ENCODE peak calls at places on chromosomes 11 and 22, in six cellular contexts. One of them, this sample, is unnamed.

GRCh38 chr11:123580557-123581275 is 73.7 kb downstream of the SCN3B start:
- DNase-seq in kidney epithelial cell: no peak
- DNase-seq in T-helper 2 cell: peak
- DNase-seq in left lobe of liver: peak
- DNase-seq in vagina: no peak
- DNase-seq in iris pigment epithelial cell: peak
- DNase-seq in this sample: peak

GRCh38 chr11:8038393-8038792 is 42.6 kb upstream of the TUB start:
- DNase-seq in vagina: peak
- DNase-seq in left lobe of liver: no peak
- DNase-seq in iris pigment epithelial cell: no peak
- DNase-seq in kidney epithelial cell: no peak
- DNase-seq in T-helper 2 cell: no peak
- DNase-seq in this sample: no peak

GRCh38 chr11:45544826-45545225 is 120.6 kb downstream of the CHST1 start:
- DNase-seq in left lobe of liver: no peak
- DNase-seq in iris pigment epithelial cell: no peak
- DNase-seq in vagina: no peak
- DNase-seq in T-helper 2 cell: no peak
- DNase-seq in kidney epithelial cell: no peak
- DNase-seq in this sample: no peak

GRCh38 chr22:30206964-30207363 is 39.6 kb downstream of the LIF start:
- DNase-seq in kidney epithelial cell: peak
- DNase-seq in iris pigment epithelial cell: peak
- DNase-seq in T-helper 2 cell: no peak
- DNase-seq in vagina: no peak
- DNase-seq in left lobe of liver: no peak
- DNase-seq in this sample: no peak

GRCh38 chr11:27444801-27445215 is 27.8 kb downstream of the LGR4 start:
- DNase-seq in T-helper 2 cell: no peak
- DNase-seq in iris pigment epithelial cell: no peak
- DNase-seq in kidney epithelial cell: no peak
- DNase-seq in vagina: no peak
- DNase-seq in left lobe of liver: no peak
- DNase-seq in this sample: no peak

GRCh38 chr11:127049486-127049885 is 48.9 kb upstream of the KIRREL3 start:
- DNase-seq in T-helper 2 cell: no peak
- DNase-seq in vagina: no peak
- DNase-seq in kidney epithelial cell: no peak
- DNase-seq in left lobe of liver: no peak
- DNase-seq in iris pigment epithelial cell: no peak
- DNase-seq in this sample: no peak

GRCh38 chr11:110026823-110027626 is 66.2 kb upstream of the ZC3H12C start:
- DNase-seq in kidney epithelial cell: no peak
- DNase-seq in left lobe of liver: no peak
- DNase-seq in iris pigment epithelial cell: no peak
- DNase-seq in T-helper 2 cell: no peak
- DNase-seq in vagina: no peak
- DNase-seq in this sample: no peak

GRCh38 chr11:118916842-118917388 is 8.8 kb downstream of the BCL9L start:
- DNase-seq in iris pigment epithelial cell: peak
- DNase-seq in T-helper 2 cell: no peak
- DNase-seq in left lobe of liver: peak
- DNase-seq in vagina: no peak
- DNase-seq in kidney epithelial cell: no peak
- DNase-seq in this sample: no peak

GRCh38 chr11:130765951-130766649 is 150.2 kb downstream of the SNX19 start:
- DNase-seq in iris pigment epithelial cell: no peak
- DNase-seq in kidney epithelial cell: no peak
- DNase-seq in vagina: no peak
- DNase-seq in left lobe of liver: no peak
- DNase-seq in T-helper 2 cell: no peak
- DNase-seq in this sample: no peak

GRCh38 chr11:133814588-133814987 is 30.7 kb downstream of the SPATA19 start:
- DNase-seq in vagina: no peak
- DNase-seq in T-helper 2 cell: no peak
- DNase-seq in kidney epithelial cell: no peak
- DNase-seq in left lobe of liver: no peak
- DNase-seq in iris pigment epithelial cell: no peak
- DNase-seq in this sample: no peak

GRCh38 chr22:50270302-50271010 is at the start of gene MAPK11:
- DNase-seq in iris pigment epithelial cell: peak
- DNase-seq in kidney epithelial cell: no peak
- DNase-seq in T-helper 2 cell: peak
- DNase-seq in left lobe of liver: peak
- DNase-seq in vagina: no peak
- DNase-seq in this sample: peak

GRCh38 chr11:35304393-35304790 is 115.0 kb downstream of the SLC1A2 start:
- DNase-seq in T-helper 2 cell: no peak
- DNase-seq in iris pigment epithelial cell: peak
- DNase-seq in kidney epithelial cell: no peak
- DNase-seq in left lobe of liver: peak
- DNase-seq in vagina: no peak
- DNase-seq in this sample: no peak

GRCh38 chr11:68664906-68665305 is 19.4 kb upstream of the GAL start:
- DNase-seq in T-helper 2 cell: no peak
- DNase-seq in vagina: no peak
- DNase-seq in left lobe of liver: no peak
- DNase-seq in iris pigment epithelial cell: no peak
- DNase-seq in kidney epithelial cell: no peak
- DNase-seq in this sample: no peak

GRCh38 chr22:49230194-49230577 is 597.5 kb downstream of the BRD1 start:
- DNase-seq in T-helper 2 cell: no peak
- DNase-seq in iris pigment epithelial cell: no peak
- DNase-seq in vagina: no peak
- DNase-seq in kidney epithelial cell: no peak
- DNase-seq in left lobe of liver: peak
- DNase-seq in this sample: no peak

GRCh38 chr22:44543781-44544181 is 45.7 kb upstream of the RTL6 start:
- DNase-seq in left lobe of liver: no peak
- DNase-seq in T-helper 2 cell: no peak
- DNase-seq in kidney epithelial cell: no peak
- DNase-seq in vagina: peak
- DNase-seq in iris pigment epithelial cell: no peak
- DNase-seq in this sample: no peak

GRCh38 chr11:94776351-94777321 is 8.5 kb downstream of the AMOTL1 start:
- DNase-seq in left lobe of liver: no peak
- DNase-seq in T-helper 2 cell: no peak
- DNase-seq in vagina: no peak
- DNase-seq in iris pigment epithelial cell: peak
- DNase-seq in kidney epithelial cell: no peak
- DNase-seq in this sample: no peak

GRCh38 chr22:43326342-43326825 is 16.8 kb downstream of the SCUBE1 start:
- DNase-seq in left lobe of liver: no peak
- DNase-seq in T-helper 2 cell: no peak
- DNase-seq in vagina: no peak
- DNase-seq in iris pigment epithelial cell: no peak
- DNase-seq in kidney epithelial cell: no peak
- DNase-seq in this sample: no peak

GRCh38 chr11:15157738-15158137 is 43.0 kb downstream of the INSC start:
- DNase-seq in iris pigment epithelial cell: no peak
- DNase-seq in kidney epithelial cell: no peak
- DNase-seq in vagina: no peak
- DNase-seq in left lobe of liver: no peak
- DNase-seq in T-helper 2 cell: no peak
- DNase-seq in this sample: no peak

GRCh38 chr11:73168925-73169579 is 26.9 kb upstream of the FCHSD2 start:
- DNase-seq in kidney epithelial cell: no peak
- DNase-seq in T-helper 2 cell: no peak
- DNase-seq in left lobe of liver: no peak
- DNase-seq in iris pigment epithelial cell: no peak
- DNase-seq in vagina: no peak
- DNase-seq in this sample: no peak

GRCh38 chr11:83612891-83613766 is 327.0 kb upstream of the CCDC90B start:
- DNase-seq in left lobe of liver: no peak
- DNase-seq in kidney epithelial cell: no peak
- DNase-seq in iris pigment epithelial cell: no peak
- DNase-seq in vagina: no peak
- DNase-seq in T-helper 2 cell: no peak
- DNase-seq in this sample: no peak

GRCh38 chr11:65918211-65919150 is at the start of gene C11orf68:
- DNase-seq in iris pigment epithelial cell: peak
- DNase-seq in left lobe of liver: no peak
- DNase-seq in T-helper 2 cell: no peak
- DNase-seq in kidney epithelial cell: no peak
- DNase-seq in vagina: no peak
- DNase-seq in this sample: no peak

GRCh38 chr22:42074153-42074750 is at the start of gene PHETA2:
- DNase-seq in kidney epithelial cell: no peak
- DNase-seq in iris pigment epithelial cell: peak
- DNase-seq in left lobe of liver: no peak
- DNase-seq in T-helper 2 cell: peak
- DNase-seq in vagina: no peak
- DNase-seq in this sample: peak

GRCh38 chr11:92703431-92703830 is 266.0 kb upstream of the MTNR1B start:
- DNase-seq in vagina: no peak
- DNase-seq in T-helper 2 cell: no peak
- DNase-seq in kidney epithelial cell: no peak
- DNase-seq in left lobe of liver: no peak
- DNase-seq in iris pigment epithelial cell: peak
- DNase-seq in this sample: no peak

GRCh38 chr22:29702931-29703594 is 16.7 kb upstream of the CABP7 start:
- DNase-seq in left lobe of liver: no peak
- DNase-seq in vagina: no peak
- DNase-seq in iris pigment epithelial cell: no peak
- DNase-seq in T-helper 2 cell: no peak
- DNase-seq in kidney epithelial cell: no peak
- DNase-seq in this sample: no peak

GRCh38 chr11:23540101-23540561 is 679.9 kb upstream of the CCDC179 start:
- DNase-seq in kidney epithelial cell: no peak
- DNase-seq in left lobe of liver: no peak
- DNase-seq in T-helper 2 cell: no peak
- DNase-seq in vagina: no peak
- DNase-seq in iris pigment epithelial cell: peak
- DNase-seq in this sample: no peak

GRCh38 chr22:49015459-49015858 is 812.2 kb downstream of the BRD1 start:
- DNase-seq in vagina: peak
- DNase-seq in T-helper 2 cell: no peak
- DNase-seq in iris pigment epithelial cell: no peak
- DNase-seq in kidney epithelial cell: no peak
- DNase-seq in left lobe of liver: no peak
- DNase-seq in this sample: no peak

GRCh38 chr11:122698390-122698789 is 42.9 kb downstream of the UBASH3B start:
- DNase-seq in iris pigment epithelial cell: no peak
- DNase-seq in T-helper 2 cell: no peak
- DNase-seq in left lobe of liver: no peak
- DNase-seq in kidney epithelial cell: no peak
- DNase-seq in vagina: no peak
- DNase-seq in this sample: no peak

GRCh38 chr11:197741-198235 is 4.9 kb downstream of the SCGB1C1 start:
- DNase-seq in vagina: no peak
- DNase-seq in T-helper 2 cell: no peak
- DNase-seq in iris pigment epithelial cell: no peak
- DNase-seq in kidney epithelial cell: no peak
- DNase-seq in left lobe of liver: no peak
- DNase-seq in this sample: no peak

GRCh38 chr11:124538019-124538418 is 5.4 kb downstream of the OR8B12 start:
- DNase-seq in kidney epithelial cell: peak
- DNase-seq in vagina: no peak
- DNase-seq in left lobe of liver: no peak
- DNase-seq in T-helper 2 cell: no peak
- DNase-seq in iris pigment epithelial cell: peak
- DNase-seq in this sample: no peak

GRCh38 chr22:49541451-49542230 is 286.0 kb downstream of the BRD1 start:
- DNase-seq in vagina: no peak
- DNase-seq in left lobe of liver: no peak
- DNase-seq in kidney epithelial cell: no peak
- DNase-seq in T-helper 2 cell: no peak
- DNase-seq in iris pigment epithelial cell: no peak
- DNase-seq in this sample: no peak

GRCh38 chr11:13110929-13111812 is 102.1 kb downstream of the RASSF10 start:
- DNase-seq in T-helper 2 cell: no peak
- DNase-seq in kidney epithelial cell: peak
- DNase-seq in left lobe of liver: no peak
- DNase-seq in vagina: no peak
- DNase-seq in iris pigment epithelial cell: peak
- DNase-seq in this sample: no peak

GRCh38 chr11:31649567-31649966 is 140.0 kb downstream of the ELP4 start:
- DNase-seq in iris pigment epithelial cell: no peak
- DNase-seq in vagina: no peak
- DNase-seq in kidney epithelial cell: no peak
- DNase-seq in left lobe of liver: no peak
- DNase-seq in T-helper 2 cell: no peak
- DNase-seq in this sample: no peak

GRCh38 chr22:49973018-49973965 is 12.7 kb downstream of the PIM3 start:
- DNase-seq in iris pigment epithelial cell: no peak
- DNase-seq in left lobe of liver: peak
- DNase-seq in vagina: no peak
- DNase-seq in T-helper 2 cell: no peak
- DNase-seq in kidney epithelial cell: no peak
- DNase-seq in this sample: no peak

GRCh38 chr11:65903068-65903481 is 2.9 kb upstream of the FOSL1 start:
- DNase-seq in kidney epithelial cell: no peak
- DNase-seq in left lobe of liver: no peak
- DNase-seq in vagina: no peak
- DNase-seq in T-helper 2 cell: no peak
- DNase-seq in iris pigment epithelial cell: peak
- DNase-seq in this sample: no peak

GRCh38 chr11:10004526-10005113 is 289.4 kb downstream of the SBF2 start:
- DNase-seq in vagina: no peak
- DNase-seq in iris pigment epithelial cell: peak
- DNase-seq in T-helper 2 cell: no peak
- DNase-seq in kidney epithelial cell: no peak
- DNase-seq in left lobe of liver: no peak
- DNase-seq in this sample: no peak

GRCh38 chr22:35313311-35314121 is 13.8 kb downstream of the TOM1 start:
- DNase-seq in T-helper 2 cell: no peak
- DNase-seq in vagina: no peak
- DNase-seq in left lobe of liver: peak
- DNase-seq in iris pigment epithelial cell: peak
- DNase-seq in kidney epithelial cell: peak
- DNase-seq in this sample: no peak

This sample was measured in T follicular helper cell.